ENCODE peak calls at places on chromosomes 16 and 17, in eight cellular contexts. B is H1, D is astrocyte of the spinal cord, R is SJSA1, X is tibial nerve, F is AG04450, L is cardiac fibroblast, Y is GM23338. Z is an unnamed sample.

GRCh38 chr16:90019543-90020259 is 445 bp upstream of the DBNDD1 start:
- DNase-seq in R (peak), L (peak), F (peak), Y (peak), X (no peak), B (no peak), D (peak), Z (peak)

GRCh38 chr16:49649013-49649785 is 206.7 kb downstream of the ZNF423 start:
- DNase-seq in Y (no peak), B (no peak), X (no peak), D (peak), F (no peak), R (no peak), L (peak), Z (peak)

GRCh38 chr17:12118617-12119016 is 97.9 kb downstream of the MAP2K4 start:
- DNase-seq in X (no peak), D (no peak), F (no peak), R (no peak), L (no peak), B (no peak), Y (no peak), Z (no peak)

GRCh38 chr17:66507103-66507923 is 204.9 kb downstream of the PRKCA start:
- DNase-seq in Y (no peak), R (peak), B (no peak), F (no peak), X (peak), D (peak), L (peak), Z (peak)

GRCh38 chr17:74149597-74150427 is 53.7 kb upstream of the RPL38 start:
- DNase-seq in B (no peak), R (no peak), Y (no peak), X (no peak), L (no peak), F (no peak), D (no peak), Z (no peak)

GRCh38 chr17:55742272-55743102 is 8.4 kb upstream of the PCTP start:
- DNase-seq in B (no peak), Y (no peak), X (no peak), F (no peak), R (no peak), D (no peak), L (no peak), Z (no peak)

GRCh38 chr16:30699615-30700099 is 686 bp downstream of the SRCAP start:
- DNase-seq in F (no peak), R (no peak), D (no peak), Y (no peak), B (no peak), L (no peak), X (no peak), Z (no peak)

GRCh38 chr17:17088104-17088485 is 45.8 kb downstream of the MPRIP start:
- DNase-seq in L (no peak), B (no peak), X (no peak), F (no peak), Y (no peak), R (no peak), D (no peak), Z (no peak)

GRCh38 chr17:41625602-41626001 is 1.2 kb upstream of the KRT17 start:
- DNase-seq in L (no peak), F (no peak), D (peak), B (no peak), Y (no peak), X (no peak), R (peak), Z (peak)

GRCh38 chr16:86026136-86026905 is 127.4 kb downstream of the IRF8 start:
- DNase-seq in Y (no peak), R (no peak), L (no peak), D (no peak), X (no peak), F (no peak), B (no peak), Z (no peak)

GRCh38 chr17:82092995-82093751 is 4.9 kb downstream of the FASN start:
- DNase-seq in Y (no peak), R (no peak), L (no peak), X (no peak), D (no peak), B (no peak), F (no peak), Z (peak)

GRCh38 chr17:8583954-8584353 is 46.6 kb downstream of the MYH10 start:
- DNase-seq in R (no peak), L (no peak), D (no peak), Y (no peak), F (no peak), B (no peak), X (no peak), Z (no peak)

GRCh38 chr16:57637020-57637419 is 8.6 kb downstream of the ADGRG1 start:
- DNase-seq in X (peak), R (no peak), B (no peak), D (no peak), L (peak), Y (no peak), F (no peak), Z (no peak)

GRCh38 chr17:43720311-43721060 is 38.1 kb downstream of the SOST start:
- DNase-seq in L (peak), R (peak), B (no peak), D (peak), F (no peak), X (peak), Y (peak), Z (peak)

GRCh38 chr17:18967806-18968744 is 16.1 kb downstream of the SLC5A10 start:
- DNase-seq in D (no peak), B (no peak), R (no peak), F (no peak), X (no peak), L (no peak), Y (no peak), Z (peak)

GRCh38 chr16:85416267-85417109 is 196.6 kb upstream of the GSE1 start:
- DNase-seq in F (no peak), D (no peak), X (no peak), B (no peak), Y (peak), L (peak), R (peak), Z (peak)

GRCh38 chr16:67874147-67874771 is 1.4 kb downstream of the EDC4 start:
- DNase-seq in R (no peak), Y (no peak), F (no peak), X (no peak), B (no peak), L (no peak), D (no peak), Z (peak)
- H3K4me3 ChIP-seq in R (peak), Y (peak), F (peak), X (peak), B (peak), L (peak), D (peak), Z (peak)

GRCh38 chr17:76447931-76448652 is 4.9 kb downstream of the UBE2O start:
- DNase-seq in L (no peak), B (no peak), X (no peak), Y (no peak), D (no peak), R (no peak), F (no peak), Z (no peak)

GRCh38 chr17:76445697-76446448 is 7.1 kb downstream of the UBE2O start:
- DNase-seq in F (no peak), R (no peak), B (no peak), D (no peak), L (no peak), X (no peak), Y (no peak), Z (no peak)

GRCh38 chr17:76444518-76445311 is 8.2 kb downstream of the UBE2O start:
- DNase-seq in R (peak), X (no peak), B (no peak), L (no peak), F (no peak), D (peak), Y (peak), Z (no peak)

GRCh38 chr17:76449126-76449525 is 3.8 kb downstream of the UBE2O start:
- DNase-seq in L (no peak), Y (no peak), X (no peak), D (no peak), R (no peak), B (no peak), F (no peak), Z (peak)

DNA sequence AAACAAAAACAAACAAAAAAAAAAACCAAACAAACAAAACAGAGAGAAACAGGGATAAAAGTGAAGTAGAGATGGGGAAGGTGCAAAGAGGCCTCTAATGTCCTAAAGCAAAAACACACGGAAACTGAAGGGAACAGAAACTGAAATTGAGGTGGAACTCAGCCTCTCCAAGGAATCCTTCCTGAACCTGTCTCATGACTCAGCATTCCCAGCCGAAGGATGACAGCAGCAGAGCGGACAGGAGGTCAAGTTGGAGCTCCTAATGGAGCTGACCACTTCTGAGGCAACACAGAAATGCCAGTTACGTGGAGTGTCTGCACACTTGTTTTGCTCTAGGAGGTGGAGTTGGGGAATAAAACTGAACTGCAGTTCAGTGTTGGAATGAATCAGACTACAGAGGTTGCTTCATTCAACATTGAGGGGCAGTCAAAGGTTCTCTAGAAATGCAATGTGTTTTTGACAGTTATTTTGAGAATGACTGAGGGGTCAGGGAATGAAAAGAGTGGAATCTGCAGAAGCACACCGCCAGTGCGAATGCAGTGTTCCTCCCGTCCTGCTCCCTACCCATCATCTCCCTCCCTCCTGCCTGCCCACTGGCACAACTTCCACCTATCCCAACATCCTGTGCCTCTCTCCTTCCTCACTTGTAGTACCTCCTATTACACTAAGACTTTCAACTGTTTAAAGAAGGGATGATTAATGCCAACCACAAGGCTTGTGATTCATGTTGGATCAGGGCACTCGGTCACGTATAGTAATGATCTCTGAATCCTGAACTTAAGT is 6.3 kb downstream of the UBE2O start:
- DNase-seq in L (peak), B (no peak), F (no peak), Y (peak), R (peak), D (peak), X (peak), Z (peak)
- H3K4me3 ChIP-seq in L (no peak), B (no peak), F (peak), Y (peak), R (no peak), D (peak), X (no peak), Z (peak)

GRCh38 chr17:50534979-50535326 is 2.4 kb downstream of the EPN3 start:
- DNase-seq in Y (no peak), X (no peak), R (no peak), B (no peak), F (no peak), L (no peak), D (no peak), Z (peak)
- H3K4me3 ChIP-seq in Y (no peak), X (no peak), R (no peak), B (no peak), F (no peak), L (no peak), D (no peak), Z (no peak)

GRCh38 chr16:4241601-4242270 is at the start of gene SRL:
- DNase-seq in B (no peak), R (no peak), L (no peak), Y (no peak), F (no peak), D (no peak), X (no peak), Z (no peak)
- H3K4me3 ChIP-seq in B (no peak), R (no peak), L (no peak), Y (no peak), F (no peak), D (no peak), X (no peak), Z (no peak)